ENCODE peak calls at places on chromosomes 2 and 18, in seven cellular contexts. G is lung, I is uterus, K is astrocyte of the cerebellum, Z is ovary, W is PC-3, R is mammary epithelial cell. H is an unnamed sample.

GRCh38 chr2:9002637-9003365 is 683 bp downstream of the MBOAT2 start:
- DNase-seq in G (no peak), I (peak; percentile 16), K (no peak), Z (peak; percentile 46), W (peak; percentile 31), R (peak; percentile 39), H (peak; percentile 48)

GRCh38 chr18:79389689-79390088 is 6.0 kb upstream of the NFATC1 start:
- DNase-seq in G (no peak), I (no peak), K (no peak), Z (no peak), W (no peak), R (no peak), H (no peak)

GRCh38 chr2:74374509-74375205 is 5.5 kb downstream of the DCTN1 start:
- DNase-seq in G (peak; percentile 66), I (peak; percentile 84), K (peak; percentile 48), Z (peak; percentile 43), W (no peak), R (no peak), H (no peak)

GRCh38 chr2:204550738-204551137 is 5.5 kb downstream of the PARD3B start:
- DNase-seq in G (no peak), I (no peak), K (no peak), Z (no peak), W (peak; percentile 15), R (peak; percentile 26), H (no peak)

GRCh38 chr2:155982111-155982510 is 350.4 kb downstream of the NR4A2 start:
- DNase-seq in G (no peak), I (no peak), K (no peak), Z (no peak), W (no peak), R (no peak), H (no peak)

GRCh38 chr2:77479395-77479794 is 42.8 kb downstream of the LRRTM4 start:
- DNase-seq in G (no peak), I (no peak), K (no peak), Z (no peak), W (no peak), R (no peak), H (no peak)

GRCh38 chr2:199410130-199410529 is 47.6 kb downstream of the SATB2 start:
- DNase-seq in G (no peak), I (no peak), K (peak; percentile 8), Z (no peak), W (peak; percentile 65), R (peak; percentile 27), H (peak; percentile 8)

GRCh38 chr2:3944071-3944470 is 240.7 kb downstream of the DCDC2C start:
- DNase-seq in G (no peak), I (no peak), K (no peak), Z (no peak), W (no peak), R (no peak), H (no peak)

GRCh38 chr2:59904145-59904544 is 649.3 kb downstream of the BCL11A start:
- DNase-seq in G (no peak), I (no peak), K (no peak), Z (no peak), W (no peak), R (no peak), H (no peak)

GRCh38 chr2:59900728-59901452 is 652.6 kb downstream of the BCL11A start:
- DNase-seq in G (peak; percentile 31), I (no peak), K (no peak), Z (no peak), W (no peak), R (no peak), H (no peak)

GRCh38 chr2:59896499-59896898 is 657.0 kb downstream of the BCL11A start:
- DNase-seq in G (no peak), I (no peak), K (no peak), Z (no peak), W (no peak), R (peak; percentile 36), H (peak; percentile 35)

DNA sequence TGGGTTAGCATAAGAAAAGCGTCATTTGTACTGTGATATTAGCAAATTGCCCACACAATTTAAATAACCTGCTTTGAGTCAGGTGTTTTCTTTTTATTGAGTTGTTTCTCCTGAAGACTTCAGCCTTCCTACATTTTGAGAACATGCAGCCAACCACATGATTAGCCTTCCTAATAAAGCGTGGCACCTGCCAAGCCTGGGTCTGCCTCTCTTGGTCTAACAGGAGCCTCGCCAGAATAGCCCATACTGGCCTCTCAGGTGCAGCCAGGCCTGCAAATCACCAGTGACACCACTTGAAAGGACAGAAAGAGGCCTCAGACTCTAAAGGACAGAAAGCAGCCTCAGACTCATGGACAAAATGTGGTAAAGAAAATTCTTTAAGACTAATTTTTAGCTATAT is 653.8 kb downstream of the BCL11A start:
- DNase-seq in G (no peak), I (no peak), K (no peak), Z (no peak), W (no peak), R (no peak), H (no peak)
- TF ChIP-seq CTCF in G (no peak), I (no peak), K (no peak), Z (no peak), W (no peak), R (no peak), H (no peak)

GRCh38 chr18:31413137-31413536 is 34.4 kb upstream of the DSG3 start:
- DNase-seq in G (no peak), I (no peak), K (no peak), Z (no peak), W (no peak), R (no peak), H (no peak)
- TF ChIP-seq CTCF in G (no peak), I (no peak), K (no peak), Z (no peak), W (no peak), R (no peak), H (no peak)

DNA sequence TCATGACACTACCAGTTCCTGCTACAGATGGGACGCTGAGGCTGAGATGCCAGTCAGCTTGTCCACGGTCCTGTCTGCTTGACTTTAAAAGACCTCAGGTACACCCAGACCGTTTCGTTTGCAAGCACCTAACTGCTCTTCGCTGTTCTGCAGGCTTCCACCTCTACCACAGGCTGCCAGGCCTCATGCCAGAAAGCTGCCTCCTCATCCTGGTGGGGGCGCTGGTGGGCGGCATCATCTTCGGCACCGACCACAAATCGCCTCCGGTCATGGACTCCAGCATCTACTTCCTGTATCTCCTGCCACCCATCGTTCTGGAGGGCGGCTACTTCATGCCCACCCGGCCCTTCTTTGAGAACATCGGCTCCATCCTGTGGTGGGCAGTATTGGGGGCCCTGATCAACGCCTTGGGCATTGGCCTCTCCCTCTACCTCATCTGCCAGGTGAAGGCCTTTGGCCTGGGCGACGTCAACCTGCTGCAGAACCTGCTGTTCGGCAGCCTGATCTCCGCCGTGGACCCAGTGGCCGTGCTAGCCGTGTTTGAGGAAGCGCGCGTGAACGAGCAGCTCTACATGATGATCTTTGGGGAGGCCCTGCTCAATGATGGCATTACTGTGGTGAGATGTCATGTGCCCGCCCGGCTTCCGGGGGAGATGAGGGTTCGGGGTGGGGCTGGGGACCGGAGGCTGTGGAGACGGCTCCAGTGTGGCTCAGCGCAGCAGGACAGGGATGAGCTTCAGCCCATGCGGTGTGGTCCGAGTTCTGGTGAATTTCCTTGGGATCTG is 5.9 kb downstream of the SLC9A4 start:
- DNase-seq in G (no peak), I (no peak), K (no peak), Z (no peak), W (no peak), R (no peak), H (no peak)
- TF ChIP-seq CTCF in G (no peak), I (no peak), K (no peak), Z (no peak), W (peak; percentile 28), R (no peak), H (no peak)

DNA sequence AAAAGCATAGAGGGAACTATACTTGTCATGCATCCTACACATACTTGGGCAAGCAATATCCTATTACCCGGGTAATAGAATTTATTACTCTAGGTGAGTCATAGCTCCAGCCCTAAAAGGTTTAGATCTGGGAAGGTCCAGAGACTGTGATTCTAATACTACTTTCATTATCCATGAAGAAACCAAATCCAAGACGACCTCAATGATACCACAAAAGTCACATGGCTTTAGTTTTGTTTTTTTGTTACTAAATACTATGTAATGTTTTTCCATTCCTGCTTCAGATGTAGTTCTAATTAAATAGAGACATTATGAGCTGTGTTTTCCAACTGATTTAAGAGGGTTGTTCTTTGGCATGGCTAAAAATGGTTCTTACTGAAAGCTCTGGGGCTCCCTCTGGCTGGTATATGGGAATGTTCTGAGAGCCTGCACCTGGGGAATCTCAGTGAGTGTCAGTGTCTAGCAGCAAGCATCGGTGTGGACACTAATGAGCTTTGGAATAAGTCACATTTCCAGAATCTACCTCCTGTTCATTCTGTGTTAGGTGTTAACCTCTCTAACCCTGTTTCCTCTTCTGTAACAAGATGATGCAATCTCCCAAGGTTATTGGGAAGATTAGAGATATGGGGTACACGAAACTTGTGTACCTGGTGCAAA is 20.5 kb upstream of the IL1RL2 start:
- DNase-seq in G (no peak), I (peak; percentile 52), K (peak; percentile 40), Z (peak; percentile 40), W (peak; percentile 65), R (peak; percentile 66), H (peak; percentile 68)
- TF ChIP-seq CTCF in G (peak; percentile 44), I (peak; percentile 65), K (peak; percentile 51), Z (peak; percentile 14), W (peak; percentile 79), R (peak; percentile 60), H (peak; percentile 56)

DNA sequence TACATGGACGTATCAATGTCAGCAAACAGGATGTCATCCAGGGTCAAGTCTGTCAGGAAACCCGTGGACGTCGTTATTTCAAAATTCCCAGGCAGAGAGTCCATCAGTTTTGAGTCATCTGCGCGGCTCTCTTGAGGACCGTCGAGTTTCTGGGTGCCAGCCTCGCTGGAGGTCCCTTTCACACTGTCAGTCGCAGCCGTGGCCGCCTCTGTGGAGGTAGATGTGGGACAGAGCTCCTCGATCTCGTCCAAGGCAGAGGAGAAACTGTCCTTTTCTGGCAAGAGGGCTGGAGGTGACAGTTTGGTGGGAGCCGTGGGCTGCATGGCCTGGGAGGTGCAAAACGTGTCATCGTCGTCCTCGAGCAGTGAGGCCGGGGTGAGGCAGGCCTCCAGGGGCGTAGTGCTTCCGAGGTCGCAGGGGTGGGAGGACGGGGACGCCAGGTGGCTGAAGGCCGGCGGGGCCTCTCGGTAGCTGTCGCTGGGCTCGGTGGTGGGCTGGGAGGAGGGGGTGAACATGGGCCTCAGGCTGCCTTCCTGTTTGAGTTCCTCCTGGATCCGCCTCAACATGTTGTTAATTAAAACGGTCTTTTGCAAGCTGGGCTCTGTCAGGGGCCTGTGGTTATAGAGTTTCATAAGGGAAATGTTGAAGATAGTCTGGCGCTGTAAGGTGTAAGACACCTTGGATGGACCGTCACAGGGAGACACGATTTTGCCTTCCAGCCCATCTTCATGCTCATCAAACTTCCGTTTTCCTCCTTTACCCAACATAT is 17.4 kb downstream of the SERTAD2 start:
- DNase-seq in G (no peak), I (no peak), K (no peak), Z (no peak), W (no peak), R (no peak), H (no peak)
- TF ChIP-seq CTCF in G (no peak), I (no peak), K (no peak), Z (no peak), W (no peak), R (no peak), H (no peak)

GRCh38 chr2:71102981-71103681 is 26.9 kb downstream of the MCEE start:
- DNase-seq in G (no peak), I (no peak), K (no peak), Z (no peak), W (no peak), R (peak; percentile 10), H (peak; percentile 21)
- TF ChIP-seq CTCF in G (no peak), I (no peak), K (no peak), Z (no peak), W (no peak), R (no peak), H (no peak)

GRCh38 chr2:233639860-233640259 is 3.6 kb downstream of the UGT1A10 start:
- DNase-seq in G (no peak), I (no peak), K (no peak), Z (no peak), W (no peak), R (no peak), H (no peak)
- TF ChIP-seq CTCF in G (no peak), I (no peak), K (no peak), Z (no peak), W (no peak), R (no peak), H (no peak)

H was measured in MCF 10A.